ENCODE peak calls at places on chromosomes 6 and 20, in five cellular contexts. B, S, N, W and E are unnamed samples.

GRCh38 chr6:131065112-131065823 is 2.2 kb upstream of the EPB41L2 start:
- DNase-seq in B (no peak), S (no peak), N (no peak), W (peak; percentile 88), E (no peak)

GRCh38 chr6:33324139-33324538 is 6.6 kb upstream of the ZBTB22 start:
- DNase-seq in B (no peak), S (peak; percentile 25), N (no peak), W (no peak), E (no peak)

GRCh38 chr6:170017603-170018274 is 266.3 kb downstream of the ERMARD start:
- DNase-seq in B (no peak), S (no peak), N (no peak), W (no peak), E (peak; percentile 3)

GRCh38 chr6:125050663-125051318 is 88.6 kb downstream of the RNF217 start:
- DNase-seq in B (no peak), S (no peak), N (no peak), W (no peak), E (no peak)

GRCh38 chr6:111774346-111774703 is 98.9 kb downstream of the FYN start:
- DNase-seq in B (no peak), S (no peak), N (no peak), W (no peak), E (no peak)

GRCh38 chr6:399785-400517 is 8.4 kb downstream of the IRF4 start:
- DNase-seq in B (no peak), S (no peak), N (no peak), W (no peak), E (no peak)

GRCh38 chr6:48388045-48388444 is 277.0 kb upstream of the PTCHD4 start:
- DNase-seq in B (no peak), S (no peak), N (no peak), W (no peak), E (no peak)

GRCh38 chr6:87118054-87118453 is 23.1 kb upstream of the CGA start:
- DNase-seq in B (no peak), S (no peak), N (no peak), W (peak; percentile 5), E (no peak)

GRCh38 chr20:63520594-63520938 is at the start of gene PPDPF:
- DNase-seq in B (peak; percentile 91), S (peak; percentile 100), N (peak; percentile 89), W (no peak), E (peak; percentile 83)

GRCh38 chr6:152952866-152953509 is 29.9 kb downstream of the FBXO5 start:
- DNase-seq in B (no peak), S (peak; percentile 45), N (no peak), W (peak; percentile 50), E (no peak)

GRCh38 chr20:3821996-3822395 is 1.6 kb downstream of the AP5S1 start:
- DNase-seq in B (peak; percentile 72), S (no peak), N (no peak), W (no peak), E (no peak)

GRCh38 chr20:3823881-3824280 is 3.5 kb downstream of the AP5S1 start:
- DNase-seq in B (no peak), S (no peak), N (no peak), W (no peak), E (no peak)

GRCh38 chr20:3828798-3829197 is 8.5 kb downstream of the AP5S1 start:
- DNase-seq in B (no peak), S (no peak), N (no peak), W (no peak), E (no peak)

GRCh38 chr20:3825526-3825925 is 5.2 kb downstream of the AP5S1 start:
- DNase-seq in B (no peak), S (no peak), N (no peak), W (peak; percentile 52), E (no peak)

GRCh38 chr20:3826420-3826819 is 6.1 kb downstream of the AP5S1 start:
- DNase-seq in B (no peak), S (no peak), N (no peak), W (no peak), E (no peak)
- TF ChIP-seq POLR2AphosphoS5 in B (no peak), S (no peak), N (no peak), W (no peak), E (no peak)

DNA sequence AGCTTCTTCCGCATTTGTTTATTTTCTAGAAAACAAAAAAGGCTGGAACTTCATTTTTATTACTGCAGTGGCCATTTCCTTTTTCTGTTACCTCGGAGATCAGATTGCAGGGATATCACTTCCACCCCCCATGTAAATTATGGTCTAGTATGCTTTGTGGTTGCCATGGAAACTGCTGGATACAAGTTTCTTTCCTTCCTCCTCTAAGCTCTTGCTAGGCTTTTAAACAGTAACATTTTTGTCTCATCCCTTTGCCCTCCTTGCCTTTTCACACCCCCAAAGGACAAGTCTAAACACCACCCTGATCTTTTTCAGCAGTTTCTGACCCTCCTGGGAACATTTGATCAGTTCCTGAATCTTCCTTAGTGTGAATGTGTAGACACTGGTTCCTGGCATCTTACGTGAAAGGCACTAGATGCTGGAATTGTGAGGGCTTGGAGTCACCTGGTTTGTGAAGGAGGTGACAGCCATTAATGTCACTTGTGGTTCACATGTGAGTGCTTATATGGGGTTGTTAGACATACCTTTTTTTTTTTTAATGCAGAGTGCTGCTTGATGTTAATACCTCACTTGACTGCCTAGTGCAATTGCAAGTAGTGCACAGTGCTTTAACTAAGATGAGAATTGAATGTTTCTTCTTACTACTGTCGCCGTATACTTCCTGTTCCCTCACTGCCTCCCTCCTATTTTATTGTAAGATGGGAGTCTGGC is 181.6 kb downstream of the JARID2 start:
- DNase-seq in B (no peak), S (no peak), N (no peak), W (no peak), E (no peak)
- TF ChIP-seq EP300 in B (no peak), S (no peak), N (no peak), W (no peak), E (no peak)

GRCh38 chr20:58447733-58448391 is 58.8 kb downstream of the VAPB start:
- DNase-seq in B (no peak), S (no peak), N (peak; percentile 52), W (peak; percentile 79), E (no peak)
- TF ChIP-seq CTCF in B (no peak), S (peak; percentile 74), N (peak; percentile 45), W (peak; percentile 88), E (peak; percentile 14)

GRCh38 chr6:159968295-159969203 is at the start of gene IGF2R:
- DNase-seq in B (peak; percentile 98), S (peak; percentile 100), N (peak; percentile 96), W (peak; percentile 83), E (peak; percentile 98)

GRCh38 chr6:159970659-159971063 is 1.8 kb downstream of the IGF2R start:
- DNase-seq in B (no peak), S (no peak), N (no peak), W (no peak), E (no peak)

GRCh38 chr6:159971341-159972178 is 2.7 kb downstream of the IGF2R start:
- DNase-seq in B (no peak), S (no peak), N (no peak), W (no peak), E (no peak)

GRCh38 chr6:159969921-159970320 is 1.0 kb downstream of the IGF2R start:
- DNase-seq in B (peak; percentile 82), S (peak; percentile 79), N (peak; percentile 46), W (peak; percentile 92), E (no peak)

GRCh38 chr6:159969204-159969912 is 476 bp downstream of the IGF2R start:
- DNase-seq in B (peak; percentile 76), S (peak; percentile 77), N (peak; percentile 31), W (no peak), E (peak; percentile 47)
- TF ChIP-seq POLR2AphosphoS5 in B (no peak), S (no peak), N (no peak), W (no peak), E (no peak)

GRCh38 chr6:144469144-144469575 is 184.0 kb downstream of the UTRN start:
- DNase-seq in B (no peak), S (no peak), N (no peak), W (no peak), E (no peak)

GRCh38 chr6:144474290-144474689 is 189.2 kb downstream of the UTRN start:
- DNase-seq in B (no peak), S (no peak), N (no peak), W (no peak), E (no peak)

GRCh38 chr6:144468709-144469108 is 183.6 kb downstream of the UTRN start:
- DNase-seq in B (no peak), S (no peak), N (no peak), W (no peak), E (peak; percentile 20)

GRCh38 chr6:144474904-144475303 is 189.8 kb downstream of the UTRN start:
- DNase-seq in B (no peak), S (no peak), N (no peak), W (no peak), E (no peak)

GRCh38 chr6:144471986-144472385 is 186.9 kb downstream of the UTRN start:
- DNase-seq in B (no peak), S (no peak), N (no peak), W (no peak), E (no peak)
- TF ChIP-seq EP300 in B (no peak), S (no peak), N (no peak), W (no peak), E (no peak)

DNA sequence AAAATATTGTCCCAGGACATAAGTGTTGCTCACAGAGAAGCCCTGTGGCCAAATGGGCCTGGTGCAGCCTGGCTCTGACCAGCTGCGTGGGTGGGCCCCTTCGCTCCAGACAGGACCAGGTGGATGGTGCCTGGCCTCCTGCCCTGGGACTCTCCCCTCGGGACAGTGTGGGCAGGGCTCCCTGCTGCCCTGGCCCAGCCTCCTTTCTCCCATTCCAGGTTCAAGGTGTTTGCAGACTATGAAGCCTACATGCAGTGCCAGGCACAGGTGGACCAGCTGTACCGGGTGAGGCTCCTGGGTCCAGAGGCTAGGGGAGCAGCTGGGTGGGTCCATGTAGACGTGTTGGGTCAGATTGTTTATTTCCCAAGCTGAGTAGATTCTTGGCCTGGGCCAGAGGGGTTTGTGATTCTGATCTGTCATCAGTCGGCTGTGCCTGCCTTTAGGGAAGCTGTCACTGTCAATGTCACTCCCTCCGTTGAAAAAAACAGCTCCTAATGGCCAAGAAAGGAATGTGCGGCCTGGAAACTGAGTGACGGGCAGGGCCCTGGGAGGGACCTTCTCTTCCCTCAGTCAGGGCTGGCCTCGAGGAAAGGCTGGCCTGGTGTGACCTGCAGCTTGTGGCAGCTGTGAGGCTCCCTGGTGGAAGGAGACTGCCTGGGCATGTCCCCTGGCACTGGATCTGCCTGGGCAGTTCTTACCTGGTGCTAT is 47.7 kb downstream of the PYGB start:
- DNase-seq in B (no peak), S (peak; percentile 53), N (peak; percentile 72), W (no peak), E (no peak)
- TF ChIP-seq CTCF in B (no peak), S (no peak), N (no peak), W (no peak), E (no peak)